ENCODE peak calls at places on chromosomes 5 and 9, in five cellular contexts. R is sigmoid colon; O is prostate gland; B is naive thymus-derived CD4-positive, alpha-beta T cell; X is CD8-positive, alpha-beta T cell. U is an unnamed sample.

GRCh38 chr9:4721736-4722135 is 19.3 kb downstream of the AK3 start:
- DNase-seq in R (no peak), O (no peak), B (no peak), X (no peak), U (no peak)

GRCh38 chr9:69660304-69660703 is 11.9 kb downstream of the APBA1 start:
- DNase-seq in R (no peak), O (no peak), B (no peak), X (no peak), U (no peak)

GRCh38 chr5:33470544-33470943 is 29.8 kb downstream of the TARS1 start:
- DNase-seq in R (no peak), O (no peak), B (peak; percentile 2), X (no peak), U (no peak)

GRCh38 chr5:82107277-82107676 is 135.5 kb downstream of the ATG10 start:
- DNase-seq in R (no peak), O (no peak), B (no peak), X (no peak), U (no peak)

GRCh38 chr9:4814913-4815312 is 22.2 kb downstream of the RCL1 start:
- DNase-seq in R (no peak), O (no peak), B (no peak), X (no peak), U (no peak)

GRCh38 chr9:92650839-92651621 is 18.9 kb downstream of the IPPK start:
- DNase-seq in R (peak; percentile 92), O (no peak), B (no peak), X (no peak), U (peak; percentile 70)

GRCh38 chr5:126776499-126777256 is at the start of gene LMNB1:
- DNase-seq in R (peak; percentile 97), O (peak; percentile 90), B (peak; percentile 92), X (peak; percentile 96), U (peak; percentile 95)

GRCh38 chr5:125199968-125200841 is 453.8 kb upstream of the ZNF608 start:
- DNase-seq in R (no peak), O (no peak), B (no peak), X (no peak), U (peak; percentile 70)

GRCh38 chr5:12272389-12272788 is 368.1 kb upstream of the CTNND2 start:
- DNase-seq in R (no peak), O (no peak), B (no peak), X (no peak), U (no peak)

GRCh38 chr9:78470741-78471140 is 173.8 kb downstream of the PSAT1 start:
- DNase-seq in R (no peak), O (no peak), B (no peak), X (no peak), U (no peak)

GRCh38 chr5:139974661-139975060 is 68.4 kb downstream of the NRG2 start:
- DNase-seq in R (no peak), O (no peak), B (no peak), X (peak; percentile 35), U (no peak)

GRCh38 chr9:95048225-95049087 is 269.1 kb downstream of the FANCC start:
- DNase-seq in R (no peak), O (peak; percentile 79), B (peak; percentile 6), X (peak; percentile 66), U (peak; percentile 88)

GRCh38 chr5:78591227-78591626 is 57.3 kb downstream of the LHFPL2 start:
- DNase-seq in R (no peak), O (no peak), B (no peak), X (no peak), U (no peak)

GRCh38 chr5:144368556-144368955 is 197.9 kb downstream of the KCTD16 start:
- DNase-seq in R (no peak), O (no peak), B (no peak), X (no peak), U (no peak)

GRCh38 chr5:115561176-115561575 is 16.6 kb upstream of the FEM1C start:
- DNase-seq in R (no peak), O (no peak), B (no peak), X (no peak), U (no peak)

GRCh38 chr9:138010861-138011260 is 133.3 kb downstream of the CACNA1B start:
- DNase-seq in R (peak; percentile 40), O (no peak), B (no peak), X (no peak), U (no peak)

GRCh38 chr5:103389846-103390245 is 131.3 kb downstream of the MACIR start:
- DNase-seq in R (no peak), O (no peak), B (no peak), X (no peak), U (no peak)

GRCh38 chr5:72281764-72282499 is 38.1 kb downstream of the MRPS27 start:
- DNase-seq in R (no peak), O (no peak), B (no peak), X (no peak), U (no peak)

GRCh38 chr9:3880851-3881250 is 355.1 kb upstream of the RFX3 start:
- DNase-seq in R (no peak), O (no peak), B (no peak), X (no peak), U (no peak)

GRCh38 chr5:125331987-125332628 is 585.7 kb upstream of the ZNF608 start:
- DNase-seq in R (no peak), O (no peak), B (no peak), X (no peak), U (no peak)

GRCh38 chr5:169417676-169418075 is 116.7 kb upstream of the SLIT3 start:
- DNase-seq in R (no peak), O (no peak), B (no peak), X (no peak), U (no peak)

GRCh38 chr9:6566409-6567139 is 79.0 kb downstream of the GLDC start:
- DNase-seq in R (no peak), O (no peak), B (no peak), X (no peak), U (peak; percentile 50)

GRCh38 chr9:114363424-114363823 is 24.4 kb downstream of the AKNA start:
- DNase-seq in R (no peak), O (no peak), B (peak; percentile 53), X (no peak), U (no peak)

GRCh38 chr5:56525117-56525516 is 290.2 kb upstream of the MAP3K1 start:
- DNase-seq in R (no peak), O (peak; percentile 29), B (no peak), X (no peak), U (no peak)

GRCh38 chr9:114437401-114437893 is 49.7 kb upstream of the AKNA start:
- DNase-seq in R (no peak), O (no peak), B (no peak), X (no peak), U (no peak)

GRCh38 chr9:2142212-2142611 is 127.1 kb downstream of the SMARCA2 start:
- DNase-seq in R (no peak), O (no peak), B (no peak), X (no peak), U (no peak)

GRCh38 chr5:1315709-1316587 is 21.1 kb upstream of the TERT start:
- DNase-seq in R (peak; percentile 53), O (peak; percentile 92), B (peak; percentile 88), X (peak; percentile 75), U (no peak)

GRCh38 chr5:68305223-68305865 is 89.8 kb downstream of the PIK3R1 start:
- DNase-seq in R (no peak), O (no peak), B (no peak), X (no peak), U (no peak)

GRCh38 chr5:68303038-68303738 is 87.6 kb downstream of the PIK3R1 start:
- DNase-seq in R (no peak), O (no peak), B (no peak), X (no peak), U (no peak)

GRCh38 chr5:68304421-68305052 is 89.0 kb downstream of the PIK3R1 start:
- DNase-seq in R (no peak), O (no peak), B (no peak), X (no peak), U (no peak)

GRCh38 chr5:68303754-68304420 is 88.3 kb downstream of the PIK3R1 start:
- DNase-seq in R (no peak), O (no peak), B (no peak), X (no peak), U (no peak)

GRCh38 chr5:68306361-68307014 is 90.9 kb downstream of the PIK3R1 start:
- DNase-seq in R (no peak), O (peak; percentile 57), B (no peak), X (no peak), U (no peak)
- H3K27ac ChIP-seq in R (no peak overlapping the region), O (no peak overlapping the region), B (no peak overlapping the region), X (no peak overlapping the region), U (no peak overlapping the region)

DNA sequence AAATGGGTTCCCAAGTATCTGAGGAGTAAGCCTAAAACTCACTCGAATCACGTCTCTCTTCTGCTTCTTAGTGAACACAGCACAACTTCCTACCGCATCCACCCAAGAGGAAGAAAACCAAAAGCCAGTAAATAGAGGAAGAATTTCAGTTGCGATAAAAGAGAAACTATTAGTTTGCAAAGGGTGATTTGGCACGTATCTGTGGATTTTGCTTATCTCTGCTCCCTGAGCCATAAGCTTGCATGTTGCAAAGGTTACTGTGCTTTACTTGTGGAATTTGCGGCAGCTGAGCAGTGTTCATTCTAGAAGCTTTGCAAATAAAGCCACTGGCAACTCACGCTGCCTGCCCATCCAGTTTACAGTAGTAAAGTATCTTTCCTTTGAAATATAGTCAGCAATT is 149.1 kb upstream of the PCA3 start:
- DNase-seq in R (no peak), O (peak; percentile 9), B (no peak), X (no peak), U (no peak)
- H3K27ac ChIP-seq in R (no peak overlapping the region), O (no peak overlapping the region), B (no peak overlapping the region), X (no peak overlapping the region), U (no peak overlapping the region)

DNA sequence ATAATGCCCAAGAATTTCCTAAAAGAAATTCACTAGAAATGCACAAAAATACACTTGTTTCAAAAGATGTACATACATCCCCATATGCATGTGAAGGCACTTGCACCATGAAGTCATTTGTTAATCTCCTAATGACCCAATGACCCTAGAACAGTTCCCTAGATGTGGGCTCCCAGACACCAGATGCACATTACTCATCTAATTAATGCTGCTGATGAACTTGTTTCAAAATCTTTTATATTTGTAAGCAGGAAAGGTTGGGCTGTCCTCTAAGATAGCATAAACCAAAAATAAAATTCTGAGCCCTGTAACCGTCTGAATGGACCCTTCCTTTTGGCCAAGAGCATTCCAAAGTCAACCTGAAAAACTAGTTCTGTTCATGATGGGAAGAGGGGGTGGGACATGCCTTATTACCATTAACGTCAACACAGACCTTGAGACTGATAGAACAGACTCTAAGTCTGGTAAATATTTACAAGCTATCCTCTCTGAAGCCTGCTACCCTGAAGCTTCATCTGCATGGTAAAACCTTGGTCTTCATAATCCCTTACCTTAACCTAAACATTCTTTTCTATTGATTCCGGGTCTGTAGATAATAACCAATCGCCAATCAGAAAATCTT is 91.0 kb upstream of the DAPK1 start:
- DNase-seq in R (no peak), O (peak; percentile 8), B (no peak), X (no peak), U (no peak)
- H3K27ac ChIP-seq in R (no peak overlapping the region), O (no peak overlapping the region), B (no peak overlapping the region), X (no peak overlapping the region), U (no peak overlapping the region)

GRCh38 chr5:52846443-52846842 is 58.7 kb downstream of the ITGA1 start:
- DNase-seq in R (no peak), O (no peak), B (no peak), X (no peak), U (no peak)
- H3K27ac ChIP-seq in R (peak overlapping the region; percentile 80), O (no peak overlapping the region), B (no peak overlapping the region), X (no peak overlapping the region), U (no peak overlapping the region)